ENCODE peak calls at places on chromosomes 3 and 15, in five cellular contexts. One of them, this sample, is unnamed.

GRCh38 chr15:77659350-77660321 is 26.9 kb upstream of the LINGO1 start:
- DNase-seq in AG10803: peak
- DNase-seq in fibroblast of villous mesenchyme: peak
- DNase-seq in epithelial cell of esophagus: peak
- DNase-seq in ascending aorta: no peak
- DNase-seq in this sample: peak

GRCh38 chr3:160090653-160091052 is 102.0 kb downstream of the IL12A start:
- DNase-seq in AG10803: no peak
- DNase-seq in fibroblast of villous mesenchyme: no peak
- DNase-seq in epithelial cell of esophagus: peak
- DNase-seq in ascending aorta: no peak
- DNase-seq in this sample: no peak

GRCh38 chr3:181969925-181970324 is 258.2 kb downstream of the SOX2 start:
- DNase-seq in AG10803: no peak
- DNase-seq in fibroblast of villous mesenchyme: no peak
- DNase-seq in epithelial cell of esophagus: no peak
- DNase-seq in ascending aorta: no peak
- DNase-seq in this sample: no peak

GRCh38 chr15:85707519-85708338 is 87.0 kb downstream of the KLHL25 start:
- DNase-seq in AG10803: peak
- DNase-seq in fibroblast of villous mesenchyme: peak
- DNase-seq in epithelial cell of esophagus: no peak
- DNase-seq in ascending aorta: no peak
- DNase-seq in this sample: peak

GRCh38 chr15:74725845-74726773 is 781 bp upstream of the CYP1A1 start:
- DNase-seq in AG10803: peak
- DNase-seq in fibroblast of villous mesenchyme: peak
- DNase-seq in epithelial cell of esophagus: no peak
- DNase-seq in ascending aorta: peak
- DNase-seq in this sample: no peak

GRCh38 chr15:90637693-90638092 is 79.5 kb upstream of the BLM start:
- DNase-seq in AG10803: no peak
- DNase-seq in fibroblast of villous mesenchyme: no peak
- DNase-seq in epithelial cell of esophagus: no peak
- DNase-seq in ascending aorta: no peak
- DNase-seq in this sample: no peak

GRCh38 chr3:98800401-98800800 is 37.3 kb downstream of the ST3GAL6 start:
- DNase-seq in AG10803: no peak
- DNase-seq in fibroblast of villous mesenchyme: no peak
- DNase-seq in epithelial cell of esophagus: peak
- DNase-seq in ascending aorta: no peak
- DNase-seq in this sample: no peak

GRCh38 chr15:94287794-94288246 is 56.5 kb downstream of the MCTP2 start:
- DNase-seq in AG10803: no peak
- DNase-seq in fibroblast of villous mesenchyme: no peak
- DNase-seq in epithelial cell of esophagus: no peak
- DNase-seq in ascending aorta: no peak
- DNase-seq in this sample: no peak

GRCh38 chr3:156014456-156014855 is 105.9 kb upstream of the KCNAB1 start:
- DNase-seq in AG10803: no peak
- DNase-seq in fibroblast of villous mesenchyme: no peak
- DNase-seq in epithelial cell of esophagus: no peak
- DNase-seq in ascending aorta: no peak
- DNase-seq in this sample: no peak

GRCh38 chr3:133274477-133274876 is 125.4 kb upstream of the BFSP2 start:
- DNase-seq in AG10803: no peak
- DNase-seq in fibroblast of villous mesenchyme: no peak
- DNase-seq in epithelial cell of esophagus: no peak
- DNase-seq in ascending aorta: no peak
- DNase-seq in this sample: no peak

GRCh38 chr3:157263027-157263426 is 103.1 kb upstream of the CCNL1 start:
- DNase-seq in AG10803: peak
- DNase-seq in fibroblast of villous mesenchyme: no peak
- DNase-seq in epithelial cell of esophagus: peak
- DNase-seq in ascending aorta: no peak
- DNase-seq in this sample: peak

GRCh38 chr15:28992340-28992864 is 106.6 kb downstream of the APBA2 start:
- DNase-seq in AG10803: no peak
- DNase-seq in fibroblast of villous mesenchyme: no peak
- DNase-seq in epithelial cell of esophagus: no peak
- DNase-seq in ascending aorta: no peak
- DNase-seq in this sample: no peak

GRCh38 chr3:63478962-63479660 is 173.4 kb upstream of the SNTN start:
- DNase-seq in AG10803: peak
- DNase-seq in fibroblast of villous mesenchyme: peak
- DNase-seq in epithelial cell of esophagus: peak
- DNase-seq in ascending aorta: no peak
- DNase-seq in this sample: peak

GRCh38 chr15:63836579-63836978 is 2.8 kb upstream of the HERC1 start:
- DNase-seq in AG10803: no peak
- DNase-seq in fibroblast of villous mesenchyme: no peak
- DNase-seq in epithelial cell of esophagus: no peak
- DNase-seq in ascending aorta: no peak
- DNase-seq in this sample: peak

GRCh38 chr3:190265126-190265525 is 57.1 kb downstream of the CLDN1 start:
- DNase-seq in AG10803: peak
- DNase-seq in fibroblast of villous mesenchyme: no peak
- DNase-seq in epithelial cell of esophagus: peak
- DNase-seq in ascending aorta: no peak
- DNase-seq in this sample: peak

GRCh38 chr15:56207092-56207491 is 36.6 kb downstream of the RFX7 start:
- DNase-seq in AG10803: no peak
- DNase-seq in fibroblast of villous mesenchyme: no peak
- DNase-seq in epithelial cell of esophagus: no peak
- DNase-seq in ascending aorta: no peak
- DNase-seq in this sample: no peak

GRCh38 chr15:88658972-88659931 is 20.4 kb downstream of the ISG20 start:
- DNase-seq in AG10803: peak
- DNase-seq in fibroblast of villous mesenchyme: no peak
- DNase-seq in epithelial cell of esophagus: peak
- DNase-seq in ascending aorta: no peak
- DNase-seq in this sample: peak

GRCh38 chr3:18024715-18025114 is 282.3 kb upstream of the TBC1D5 start:
- DNase-seq in AG10803: no peak
- DNase-seq in fibroblast of villous mesenchyme: no peak
- DNase-seq in epithelial cell of esophagus: no peak
- DNase-seq in ascending aorta: no peak
- DNase-seq in this sample: no peak

GRCh38 chr15:100468265-100468664 is 60.5 kb downstream of the CERS3 start:
- DNase-seq in AG10803: peak
- DNase-seq in fibroblast of villous mesenchyme: peak
- DNase-seq in epithelial cell of esophagus: no peak
- DNase-seq in ascending aorta: no peak
- DNase-seq in this sample: peak

GRCh38 chr3:60742606-60743145 is 508.6 kb downstream of the FHIT start:
- DNase-seq in AG10803: peak
- DNase-seq in fibroblast of villous mesenchyme: no peak
- DNase-seq in epithelial cell of esophagus: peak
- DNase-seq in ascending aorta: no peak
- DNase-seq in this sample: peak
- TF ChIP-seq CTCF in AG10803: peak
- TF ChIP-seq CTCF in fibroblast of villous mesenchyme: no peak
- TF ChIP-seq CTCF in epithelial cell of esophagus: no peak
- TF ChIP-seq CTCF in ascending aorta: peak
- TF ChIP-seq CTCF in this sample: peak

GRCh38 chr3:30620402-30621360 is 14.3 kb downstream of the TGFBR2 start:
- DNase-seq in AG10803: no peak
- DNase-seq in fibroblast of villous mesenchyme: no peak
- DNase-seq in epithelial cell of esophagus: no peak
- DNase-seq in ascending aorta: no peak
- DNase-seq in this sample: no peak

GRCh38 chr3:30618508-30618907 is 12.1 kb downstream of the TGFBR2 start:
- DNase-seq in AG10803: no peak
- DNase-seq in fibroblast of villous mesenchyme: no peak
- DNase-seq in epithelial cell of esophagus: no peak
- DNase-seq in ascending aorta: no peak
- DNase-seq in this sample: no peak

GRCh38 chr3:30623375-30623774 is 17.0 kb downstream of the TGFBR2 start:
- DNase-seq in AG10803: no peak
- DNase-seq in fibroblast of villous mesenchyme: no peak
- DNase-seq in epithelial cell of esophagus: no peak
- DNase-seq in ascending aorta: no peak
- DNase-seq in this sample: no peak

GRCh38 chr3:30619318-30619717 is 12.9 kb downstream of the TGFBR2 start:
- DNase-seq in AG10803: no peak
- DNase-seq in fibroblast of villous mesenchyme: no peak
- DNase-seq in epithelial cell of esophagus: no peak
- DNase-seq in ascending aorta: no peak
- DNase-seq in this sample: no peak

GRCh38 chr3:30622047-30622545 is 15.7 kb downstream of the TGFBR2 start:
- DNase-seq in AG10803: no peak
- DNase-seq in fibroblast of villous mesenchyme: no peak
- DNase-seq in epithelial cell of esophagus: no peak
- DNase-seq in ascending aorta: no peak
- DNase-seq in this sample: no peak
- H3K4me3 ChIP-seq in AG10803: no peak
- H3K4me3 ChIP-seq in fibroblast of villous mesenchyme: no peak
- H3K4me3 ChIP-seq in epithelial cell of esophagus: no peak
- H3K4me3 ChIP-seq in ascending aorta: no peak
- H3K4me3 ChIP-seq in this sample: no peak

DNA sequence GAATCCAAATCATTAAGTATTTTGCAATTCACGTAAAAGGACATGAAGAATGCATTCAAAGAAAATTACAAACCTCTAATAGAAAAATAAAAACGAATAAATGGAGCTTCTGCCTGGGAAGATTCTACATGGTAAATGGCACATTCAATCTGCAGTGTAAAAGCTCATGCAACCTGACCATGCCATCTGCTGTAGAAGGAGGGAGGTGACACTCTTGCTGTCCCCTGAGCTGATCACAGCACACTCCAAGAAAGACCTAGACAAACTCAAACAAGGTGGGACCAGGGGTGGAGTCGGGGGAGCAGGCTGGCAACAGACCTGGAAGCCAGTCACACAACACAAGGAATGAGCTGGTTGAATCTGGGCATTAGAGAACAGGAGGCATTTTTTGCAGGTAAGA is 101.8 kb downstream of the BDH1 start:
- DNase-seq in AG10803: peak
- DNase-seq in fibroblast of villous mesenchyme: no peak
- DNase-seq in epithelial cell of esophagus: peak
- DNase-seq in ascending aorta: no peak
- DNase-seq in this sample: peak
- TF ChIP-seq CTCF in AG10803: peak
- TF ChIP-seq CTCF in fibroblast of villous mesenchyme: peak
- TF ChIP-seq CTCF in epithelial cell of esophagus: peak
- TF ChIP-seq CTCF in ascending aorta: no peak
- TF ChIP-seq CTCF in this sample: peak

GRCh38 chr15:44716983-44717602 is 5.8 kb downstream of the B2M start:
- DNase-seq in AG10803: no peak
- DNase-seq in fibroblast of villous mesenchyme: no peak
- DNase-seq in epithelial cell of esophagus: no peak
- DNase-seq in ascending aorta: no peak
- DNase-seq in this sample: no peak
- H3K4me3 ChIP-seq in AG10803: no peak
- H3K4me3 ChIP-seq in fibroblast of villous mesenchyme: no peak
- H3K4me3 ChIP-seq in epithelial cell of esophagus: no peak
- H3K4me3 ChIP-seq in ascending aorta: no peak
- H3K4me3 ChIP-seq in this sample: no peak

This sample was measured in cardiac fibroblast.